ENCODE peak calls at places on chromosomes 12 and 14, in six cellular contexts. One of them, this sample, is unnamed.
A peak's percentile ranks its signal among the peaks of the same experiment; 100 is the strongest.

GRCh38 chr14:33693237-33693636 is 257.6 kb downstream of the EGLN3 start:
- DNase-seq in OCI-LY7: no peak
- DNase-seq in stomach: no peak
- DNase-seq in hepatocyte: no peak
- DNase-seq in heart left ventricle: no peak
- DNase-seq in transverse colon: no peak
- DNase-seq in this sample: no peak

GRCh38 chr12:49279706-49280159 is 14.9 kb downstream of the TUBA1C start:
- DNase-seq in OCI-LY7: no peak
- DNase-seq in stomach: no peak
- DNase-seq in hepatocyte: peak; percentile 32
- DNase-seq in heart left ventricle: no peak
- DNase-seq in transverse colon: peak; percentile 26
- DNase-seq in this sample: peak; percentile 22

GRCh38 chr14:41925409-41925808 is 318.7 kb downstream of the LRFN5 start:
- DNase-seq in OCI-LY7: no peak
- DNase-seq in stomach: no peak
- DNase-seq in hepatocyte: peak; percentile 39
- DNase-seq in heart left ventricle: no peak
- DNase-seq in transverse colon: no peak
- DNase-seq in this sample: peak; percentile 18

GRCh38 chr12:44000309-44000952 is 164.6 kb downstream of the TMEM117 start:
- DNase-seq in OCI-LY7: peak; percentile 55
- DNase-seq in stomach: no peak
- DNase-seq in hepatocyte: peak; percentile 66
- DNase-seq in heart left ventricle: no peak
- DNase-seq in transverse colon: no peak
- DNase-seq in this sample: peak; percentile 69

GRCh38 chr12:113271853-113272561 is 50.7 kb downstream of the TPCN1 start:
- DNase-seq in OCI-LY7: no peak
- DNase-seq in stomach: peak; percentile 43
- DNase-seq in hepatocyte: peak; percentile 69
- DNase-seq in heart left ventricle: peak; percentile 88
- DNase-seq in transverse colon: peak; percentile 55
- DNase-seq in this sample: peak; percentile 32

GRCh38 chr12:60345442-60345841 is 749.6 kb downstream of the SLC16A7 start:
- DNase-seq in OCI-LY7: no peak
- DNase-seq in stomach: no peak
- DNase-seq in hepatocyte: no peak
- DNase-seq in heart left ventricle: no peak
- DNase-seq in transverse colon: no peak
- DNase-seq in this sample: peak; percentile 57

GRCh38 chr14:105147701-105148603 is 20.6 kb downstream of the JAG2 start:
- DNase-seq in OCI-LY7: no peak
- DNase-seq in stomach: no peak
- DNase-seq in hepatocyte: no peak
- DNase-seq in heart left ventricle: peak; percentile 57
- DNase-seq in transverse colon: no peak
- DNase-seq in this sample: no peak

GRCh38 chr12:1822699-1823098 is 2.3 kb downstream of the LRTM2 start:
- DNase-seq in OCI-LY7: no peak
- DNase-seq in stomach: no peak
- DNase-seq in hepatocyte: no peak
- DNase-seq in heart left ventricle: no peak
- DNase-seq in transverse colon: no peak
- DNase-seq in this sample: no peak

GRCh38 chr12:53645191-53645590 is 19.0 kb upstream of the ATF7 start:
- DNase-seq in OCI-LY7: no peak
- DNase-seq in stomach: no peak
- DNase-seq in hepatocyte: no peak
- DNase-seq in heart left ventricle: no peak
- DNase-seq in transverse colon: no peak
- DNase-seq in this sample: no peak

GRCh38 chr12:86264451-86265328 is 8.5 kb upstream of the MGAT4C start:
- DNase-seq in OCI-LY7: no peak
- DNase-seq in stomach: peak; percentile 71
- DNase-seq in hepatocyte: peak; percentile 17
- DNase-seq in heart left ventricle: peak; percentile 51
- DNase-seq in transverse colon: peak; percentile 32
- DNase-seq in this sample: peak; percentile 68

GRCh38 chr12:57456737-57457490 is 1.8 kb downstream of the INHBE start:
- DNase-seq in OCI-LY7: no peak
- DNase-seq in stomach: no peak
- DNase-seq in hepatocyte: no peak
- DNase-seq in heart left ventricle: peak; percentile 10
- DNase-seq in transverse colon: no peak
- DNase-seq in this sample: no peak

GRCh38 chr12:56676851-56677601 is 11.1 kb downstream of the PTGES3 start:
- DNase-seq in OCI-LY7: no peak
- DNase-seq in stomach: no peak
- DNase-seq in hepatocyte: no peak
- DNase-seq in heart left ventricle: no peak
- DNase-seq in transverse colon: peak; percentile 34
- DNase-seq in this sample: no peak

GRCh38 chr12:64029013-64029857 is 184.7 kb downstream of the SRGAP1 start:
- DNase-seq in OCI-LY7: no peak
- DNase-seq in stomach: no peak
- DNase-seq in hepatocyte: no peak
- DNase-seq in heart left ventricle: no peak
- DNase-seq in transverse colon: no peak
- DNase-seq in this sample: no peak

GRCh38 chr14:34981743-34982420 is 910 bp upstream of the SRP54 start:
- DNase-seq in OCI-LY7: peak; percentile 65
- DNase-seq in stomach: no peak
- DNase-seq in hepatocyte: peak; percentile 53
- DNase-seq in heart left ventricle: no peak
- DNase-seq in transverse colon: peak; percentile 35
- DNase-seq in this sample: peak; percentile 13

GRCh38 chr14:31270196-31270772 is 62.7 kb upstream of the HECTD1 start:
- DNase-seq in OCI-LY7: peak; percentile 37
- DNase-seq in stomach: no peak
- DNase-seq in hepatocyte: peak; percentile 33
- DNase-seq in heart left ventricle: no peak
- DNase-seq in transverse colon: peak; percentile 17
- DNase-seq in this sample: no peak

GRCh38 chr14:75301666-75302325 is 23.2 kb downstream of the FOS start:
- DNase-seq in OCI-LY7: no peak
- DNase-seq in stomach: no peak
- DNase-seq in hepatocyte: peak; percentile 73
- DNase-seq in heart left ventricle: peak; percentile 63
- DNase-seq in transverse colon: peak; percentile 59
- DNase-seq in this sample: no peak

GRCh38 chr14:32703246-32703645 is 235.4 kb upstream of the NPAS3 start:
- DNase-seq in OCI-LY7: no peak
- DNase-seq in stomach: no peak
- DNase-seq in hepatocyte: no peak
- DNase-seq in heart left ventricle: no peak
- DNase-seq in transverse colon: no peak
- DNase-seq in this sample: no peak

GRCh38 chr12:65335021-65335714 is 56.7 kb downstream of the MSRB3 start:
- DNase-seq in OCI-LY7: no peak
- DNase-seq in stomach: no peak
- DNase-seq in hepatocyte: peak; percentile 73
- DNase-seq in heart left ventricle: no peak
- DNase-seq in transverse colon: no peak
- DNase-seq in this sample: peak; percentile 82

GRCh38 chr14:105335735-105336476 is 21.4 kb downstream of the PACS2 start:
- DNase-seq in OCI-LY7: no peak
- DNase-seq in stomach: no peak
- DNase-seq in hepatocyte: no peak
- DNase-seq in heart left ventricle: peak; percentile 84
- DNase-seq in transverse colon: no peak
- DNase-seq in this sample: no peak

GRCh38 chr12:104526751-104527150 is 70.0 kb downstream of the CHST11 start:
- DNase-seq in OCI-LY7: no peak
- DNase-seq in stomach: no peak
- DNase-seq in hepatocyte: no peak
- DNase-seq in heart left ventricle: no peak
- DNase-seq in transverse colon: no peak
- DNase-seq in this sample: no peak

GRCh38 chr14:31263485-31264133 is 56.0 kb upstream of the HECTD1 start:
- DNase-seq in OCI-LY7: no peak
- DNase-seq in stomach: peak; percentile 54
- DNase-seq in hepatocyte: peak; percentile 75
- DNase-seq in heart left ventricle: no peak
- DNase-seq in transverse colon: peak; percentile 30
- DNase-seq in this sample: peak; percentile 98

GRCh38 chr14:83842536-83842935 is 1687.4 kb upstream of the FLRT2 start:
- DNase-seq in OCI-LY7: no peak
- DNase-seq in stomach: no peak
- DNase-seq in hepatocyte: no peak
- DNase-seq in heart left ventricle: no peak
- DNase-seq in transverse colon: no peak
- DNase-seq in this sample: no peak

GRCh38 chr12:51442324-51442723 is 17.7 kb downstream of the SLC4A8 start:
- DNase-seq in OCI-LY7: no peak
- DNase-seq in stomach: no peak
- DNase-seq in hepatocyte: peak; percentile 49
- DNase-seq in heart left ventricle: no peak
- DNase-seq in transverse colon: no peak
- DNase-seq in this sample: no peak

GRCh38 chr12:31215521-31216232 is 110.3 kb downstream of the SINHCAF start:
- DNase-seq in OCI-LY7: peak; percentile 18
- DNase-seq in stomach: no peak
- DNase-seq in hepatocyte: no peak
- DNase-seq in heart left ventricle: no peak
- DNase-seq in transverse colon: no peak
- DNase-seq in this sample: peak; percentile 63

GRCh38 chr14:67240978-67241415 is 238 bp upstream of the PALS1 start:
- DNase-seq in OCI-LY7: peak; percentile 97
- DNase-seq in stomach: peak; percentile 98
- DNase-seq in hepatocyte: peak; percentile 98
- DNase-seq in heart left ventricle: peak; percentile 98
- DNase-seq in transverse colon: peak; percentile 97
- DNase-seq in this sample: peak; percentile 87

GRCh38 chr12:54411398-54412241 is 7.4 kb downstream of the ITGA5 start:
- DNase-seq in OCI-LY7: peak; percentile 57
- DNase-seq in stomach: peak; percentile 31
- DNase-seq in hepatocyte: peak; percentile 46
- DNase-seq in heart left ventricle: peak; percentile 77
- DNase-seq in transverse colon: peak; percentile 41
- DNase-seq in this sample: peak; percentile 99

GRCh38 chr12:110844551-110845395 is 2.0 kb upstream of the CCDC63 start:
- DNase-seq in OCI-LY7: no peak
- DNase-seq in stomach: no peak
- DNase-seq in hepatocyte: no peak
- DNase-seq in heart left ventricle: peak; percentile 70
- DNase-seq in transverse colon: no peak
- DNase-seq in this sample: peak; percentile 53
- H3K27ac ChIP-seq in OCI-LY7: no peak overlapping the region
- H3K27ac ChIP-seq in stomach: peak overlapping the region; percentile 24
- H3K27ac ChIP-seq in hepatocyte: no peak overlapping the region
- H3K27ac ChIP-seq in heart left ventricle: peak overlapping the region; percentile 17
- H3K27ac ChIP-seq in transverse colon: no peak overlapping the region
- H3K27ac ChIP-seq in this sample: no peak overlapping the region

GRCh38 chr12:77202457-77203060 is 137.2 kb upstream of the E2F7 start:
- DNase-seq in OCI-LY7: no peak
- DNase-seq in stomach: no peak
- DNase-seq in hepatocyte: no peak
- DNase-seq in heart left ventricle: no peak
- DNase-seq in transverse colon: no peak
- DNase-seq in this sample: peak; percentile 54

DNA sequence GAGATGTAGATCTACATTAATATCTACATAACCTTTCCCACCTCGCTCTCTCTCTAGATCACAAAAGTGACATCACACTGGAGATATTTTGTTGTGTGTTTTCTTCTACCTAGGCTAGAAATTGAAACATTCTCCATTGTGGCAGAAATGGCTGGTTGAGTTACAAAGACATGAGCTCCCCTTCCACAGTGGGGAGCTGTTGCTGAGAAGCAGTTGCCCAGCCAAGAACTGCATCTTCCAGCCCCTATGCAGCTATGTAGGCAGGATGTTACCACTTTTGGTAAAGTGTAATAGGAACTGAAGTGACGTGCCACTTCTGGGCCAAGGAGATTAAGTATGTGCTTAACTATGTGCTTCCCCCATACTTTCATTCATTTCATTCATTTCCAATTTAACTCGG is 138.7 kb upstream of the E2F7 start:
- DNase-seq in OCI-LY7: no peak
- DNase-seq in stomach: no peak
- DNase-seq in hepatocyte: peak; percentile 7
- DNase-seq in heart left ventricle: no peak
- DNase-seq in transverse colon: no peak
- DNase-seq in this sample: no peak
- TF ChIP-seq CTCF in OCI-LY7: peak; percentile 31
- TF ChIP-seq CTCF in stomach: no peak
- TF ChIP-seq CTCF in hepatocyte: peak; percentile 6
- TF ChIP-seq CTCF in heart left ventricle: no peak
- TF ChIP-seq CTCF in transverse colon: no peak
- TF ChIP-seq CTCF in this sample: peak; percentile 44

DNA sequence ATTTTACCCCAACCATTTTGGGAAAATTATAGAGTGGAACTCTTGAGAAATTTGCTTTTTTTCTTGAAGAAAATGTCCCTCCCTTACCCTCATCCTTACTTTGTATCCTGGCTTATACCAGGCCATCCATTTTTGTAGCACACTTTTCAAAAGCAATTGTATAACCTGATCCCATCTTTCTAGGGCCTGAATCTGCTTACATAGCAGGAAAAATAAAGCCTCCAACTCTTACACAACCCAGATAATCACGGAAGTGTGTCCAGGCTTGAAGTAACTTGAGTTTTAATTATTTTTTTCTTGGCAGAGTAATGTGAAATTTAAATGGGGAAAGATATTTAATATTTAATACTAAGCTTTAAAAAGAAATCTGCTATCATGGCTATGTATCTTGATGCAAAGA is 23.0 kb downstream of the SERPINA3 start:
- DNase-seq in OCI-LY7: no peak
- DNase-seq in stomach: no peak
- DNase-seq in hepatocyte: no peak
- DNase-seq in heart left ventricle: no peak
- DNase-seq in transverse colon: no peak
- DNase-seq in this sample: no peak
- H3K4me1 ChIP-seq in OCI-LY7: no peaks in the 10 kb centered on the region
- H3K4me1 ChIP-seq in stomach: peaks cover 4% of the 10 kb centered on the region
- H3K4me1 ChIP-seq in hepatocyte: no peaks in the 10 kb centered on the region
- H3K4me1 ChIP-seq in heart left ventricle: no peaks in the 10 kb centered on the region
- H3K4me1 ChIP-seq in transverse colon: no peaks in the 10 kb centered on the region
- H3K4me1 ChIP-seq in this sample: no peaks in the 10 kb centered on the region

GRCh38 chr12:69331482-69331845 is 16.7 kb upstream of the LYZ start:
- DNase-seq in OCI-LY7: no peak
- DNase-seq in stomach: no peak
- DNase-seq in hepatocyte: no peak
- DNase-seq in heart left ventricle: no peak
- DNase-seq in transverse colon: peak; percentile 14
- DNase-seq in this sample: no peak

GRCh38 chr12:69331846-69332684 is 16.1 kb upstream of the LYZ start:
- DNase-seq in OCI-LY7: no peak
- DNase-seq in stomach: no peak
- DNase-seq in hepatocyte: no peak
- DNase-seq in heart left ventricle: no peak
- DNase-seq in transverse colon: no peak
- DNase-seq in this sample: no peak

GRCh38 chr12:69332815-69333358 is 15.3 kb upstream of the LYZ start:
- DNase-seq in OCI-LY7: no peak
- DNase-seq in stomach: peak; percentile 65
- DNase-seq in hepatocyte: peak; percentile 62
- DNase-seq in heart left ventricle: no peak
- DNase-seq in transverse colon: no peak
- DNase-seq in this sample: no peak

GRCh38 chr12:69330475-69331473 is 17.4 kb upstream of the LYZ start:
- DNase-seq in OCI-LY7: peak; percentile 77
- DNase-seq in stomach: peak; percentile 79
- DNase-seq in hepatocyte: peak; percentile 73
- DNase-seq in heart left ventricle: no peak
- DNase-seq in transverse colon: peak; percentile 74
- DNase-seq in this sample: peak; percentile 18

GRCh38 chr12:69329669-69330428 is 18.3 kb upstream of the LYZ start:
- DNase-seq in OCI-LY7: peak; percentile 47
- DNase-seq in stomach: no peak
- DNase-seq in hepatocyte: no peak
- DNase-seq in heart left ventricle: no peak
- DNase-seq in transverse colon: no peak
- DNase-seq in this sample: no peak
- H3K27ac ChIP-seq in OCI-LY7: peak overlapping the region; percentile 69
- H3K27ac ChIP-seq in stomach: peak overlapping the region; percentile 82
- H3K27ac ChIP-seq in hepatocyte: peak overlapping the region; percentile 96
- H3K27ac ChIP-seq in heart left ventricle: peak overlapping the region; percentile 87
- H3K27ac ChIP-seq in transverse colon: peak overlapping the region; percentile 91
- H3K27ac ChIP-seq in this sample: no peak overlapping the region